ENCODE peak calls at places on chromosomes 7 and 10, in eight cellular contexts. G is ovary, B is cardiac muscle cell, I is GM23248, L is IMR-90, Q is cardiac fibroblast, U is gastrocnemius medialis, E is GM13977. H is an unnamed sample.

GRCh38 chr7:6604458-6604857 is 11.0 kb upstream of the ZNF853 start:
- DNase-seq in U (no peak), Q (no peak), L (no peak), B (no peak), I (no peak), E (no peak), G (no peak), H (no peak)

GRCh38 chr7:24669971-24670591 is 87.2 kb downstream of the GSDME start:
- DNase-seq in Q (peak), I (no peak), U (no peak), B (no peak), L (no peak), E (no peak), G (no peak), H (no peak)

GRCh38 chr10:127945335-127945734 is 38.4 kb downstream of the PTPRE start:
- DNase-seq in L (peak), I (peak), Q (peak), B (no peak), E (no peak), U (no peak), G (no peak), H (no peak)

GRCh38 chr7:52639981-52640380 is 395.5 kb upstream of the POM121L12 start:
- DNase-seq in B (no peak), I (no peak), Q (no peak), E (no peak), L (no peak), G (no peak), U (no peak), H (no peak)

GRCh38 chr10:71766717-71767419 is 6.5 kb downstream of the VSIR start:
- DNase-seq in L (peak), I (peak), U (no peak), G (peak), Q (peak), B (no peak), E (no peak), H (peak)

GRCh38 chr10:20247858-20248257 is 431.6 kb downstream of the PLXDC2 start:
- DNase-seq in U (no peak), G (no peak), I (no peak), B (peak), L (no peak), Q (no peak), E (no peak), H (no peak)

GRCh38 chr7:155761162-155761561 is 51.1 kb downstream of the SHH start:
- DNase-seq in B (no peak), U (no peak), L (no peak), Q (no peak), I (no peak), G (no peak), E (no peak), H (no peak)

GRCh38 chr7:42226354-42226941 is 10.6 kb downstream of the GLI3 start:
- DNase-seq in E (no peak), G (no peak), I (no peak), L (no peak), B (no peak), U (no peak), Q (peak), H (no peak)

GRCh38 chr10:21053953-21054352 is 156.8 kb upstream of the NEBL start:
- DNase-seq in L (no peak), I (no peak), B (no peak), G (no peak), Q (no peak), E (no peak), U (no peak), H (no peak)

GRCh38 chr7:91836065-91836368 is 44.5 kb downstream of the MTERF1 start:
- DNase-seq in G (no peak), I (peak), E (no peak), U (no peak), L (peak), B (no peak), Q (peak), H (no peak)

GRCh38 chr7:33774762-33775523 is 130.4 kb upstream of the BMPER start:
- DNase-seq in L (peak), Q (peak), E (no peak), B (peak), G (no peak), I (peak), U (peak), H (peak)

GRCh38 chr10:103947799-103948198 is 19.1 kb upstream of the SLK start:
- DNase-seq in L (no peak), Q (no peak), B (no peak), U (no peak), I (no peak), E (no peak), G (no peak), H (no peak)

GRCh38 chr7:24725554-24726260 is 31.6 kb downstream of the GSDME start:
- DNase-seq in L (no peak), U (no peak), G (no peak), I (no peak), E (no peak), Q (no peak), B (no peak), H (no peak)

GRCh38 chr7:158109364-158110033 is 478.1 kb downstream of the PTPRN2 start:
- DNase-seq in Q (no peak), E (no peak), B (no peak), U (no peak), I (peak), L (no peak), G (no peak), H (no peak)

GRCh38 chr10:52261362-52261761 is 52.7 kb upstream of the DKK1 start:
- DNase-seq in B (no peak), U (no peak), L (no peak), E (no peak), G (no peak), I (no peak), Q (no peak), H (no peak)

GRCh38 chr10:131773321-131773988 is 127.4 kb upstream of the PPP2R2D start:
- DNase-seq in L (no peak), I (no peak), E (no peak), G (no peak), Q (no peak), B (no peak), U (no peak), H (no peak)

GRCh38 chr7:41817386-41817785 is 114.5 kb upstream of the INHBA start:
- DNase-seq in G (no peak), B (no peak), L (peak), E (no peak), I (peak), Q (no peak), U (no peak), H (no peak)

GRCh38 chr7:51351661-51352060 is 35.1 kb upstream of the COBL start:
- DNase-seq in L (no peak), U (no peak), B (no peak), G (no peak), I (peak), Q (no peak), E (no peak), H (no peak)

GRCh38 chr10:6055929-6056328 is 6.2 kb downstream of the IL2RA start:
- DNase-seq in Q (no peak), B (no peak), U (no peak), G (no peak), I (no peak), E (no peak), L (no peak), H (no peak)

GRCh38 chr7:74657692-74658170 is at the start of gene GTF2I:
- DNase-seq in G (no peak), I (no peak), Q (no peak), E (no peak), B (peak), L (no peak), U (no peak), H (no peak)

GRCh38 chr7:141915565-141915964 is 634 bp upstream of the OR9A4 start:
- DNase-seq in B (no peak), G (no peak), E (no peak), U (no peak), L (no peak), I (no peak), Q (no peak), H (no peak)

GRCh38 chr7:104894998-104895850 is 118.8 kb upstream of the KMT2E start:
- DNase-seq in U (no peak), G (no peak), I (no peak), B (no peak), L (no peak), E (no peak), Q (no peak), H (no peak)

H was measured in tibial artery.